ENCODE peak calls at places on chromosomes 11 and 22, in four cellular contexts. A is pancreas; L is kidney; Y is activated CD4-positive, CD25-positive, alpha-beta regulatory T cell treated with anti-CD3 and anti-CD28 coated beads, Interleukin-2, amount 50 U/mL, for 72 hours. J is an unnamed sample.

GRCh38 chr22:46203590-46203980 is 46.5 kb downstream of the CDPF1 start:
- DNase-seq in L (no peak), A (no peak), Y (no peak), J (no peak)

GRCh38 chr22:48736593-48737460 is 1090.8 kb downstream of the BRD1 start:
- DNase-seq in Y (no peak), L (peak), A (no peak), J (no peak)

GRCh38 chr11:27574342-27574741 is 67.8 kb upstream of the LIN7C start:
- DNase-seq in A (no peak), L (no peak), Y (no peak), J (no peak)

GRCh38 chr11:12399355-12399754 is 22.0 kb downstream of the PARVA start:
- DNase-seq in Y (no peak), A (no peak), L (no peak), J (no peak)

GRCh38 chr11:119484741-119485605 is 62.0 kb upstream of the THY1 start:
- DNase-seq in A (no peak), Y (peak), L (no peak), J (peak)

GRCh38 chr22:37844904-37845334 is 785 bp upstream of the ANKRD54 start:
- DNase-seq in L (no peak), Y (no peak), A (no peak), J (no peak)

GRCh38 chr11:69881467-69882269 is 62.5 kb upstream of the FGF3 start:
- DNase-seq in A (no peak), Y (peak), L (peak), J (no peak)

GRCh38 chr22:29172216-29172615 is 33.5 kb upstream of the EMID1 start:
- DNase-seq in A (no peak), L (peak), Y (no peak), J (no peak)

GRCh38 chr22:38124236-38124974 is 13.9 kb upstream of the BAIAP2L2 start:
- DNase-seq in L (peak), A (no peak), Y (no peak), J (no peak)

J was measured in stomach.